ENCODE peak calls at places on chromosomes 7 and 10, in nine cellular contexts. U is NCI-H1436; W is H9; Z is CD4-positive, CD25-positive, alpha-beta regulatory T cell; P is esophagus muscularis mucosa; A is GM23338; M is naive thymus-derived CD4-positive, alpha-beta T cell; J is stimulated activated CD4-positive, alpha-beta T cell treated with anti-CD3 and anti-CD28 coated beads, Interleukin-15, amount 100 ng/mL, for 24 hours; X is cardiac muscle cell. I is an unnamed sample.

GRCh38 chr10:130246113-130246512 is 109.9 kb downstream of the GLRX3 start:
- DNase-seq in W (no peak), U (no peak), M (no peak), J (no peak), P (no peak), X (no peak), Z (no peak), A (no peak), I (no peak)

GRCh38 chr10:86413046-86413728 is 46.6 kb upstream of the GRID1 start:
- DNase-seq in A (no peak), X (no peak), W (no peak), J (peak), Z (peak), P (no peak), U (no peak), M (no peak), I (peak)

GRCh38 chr7:35839860-35840854 is 39.3 kb downstream of the SEPTIN7 start:
- DNase-seq in J (no peak), U (no peak), W (no peak), M (no peak), X (no peak), A (no peak), Z (no peak), P (no peak), I (no peak)

GRCh38 chr7:130481898-130482297 is 10.0 kb upstream of the MEST start:
- DNase-seq in U (no peak), W (no peak), Z (no peak), M (no peak), A (no peak), X (no peak), P (no peak), J (no peak), I (no peak)

GRCh38 chr10:14879055-14879800 is 562 bp downstream of the SUV39H2 start:
- DNase-seq in X (no peak), Z (peak), M (peak), U (no peak), J (peak), W (no peak), A (peak), P (no peak), I (peak)

GRCh38 chr10:127853868-127854768 is 38.6 kb downstream of the CLRN3 start:
- DNase-seq in Z (peak), W (peak), U (peak), M (peak), J (peak), X (peak), A (peak), P (no peak), I (peak)

GRCh38 chr10:122798704-122799231 is 46.9 kb downstream of the CUZD1 start:
- DNase-seq in J (no peak), A (no peak), Z (no peak), W (no peak), U (no peak), X (no peak), P (no peak), M (no peak), I (no peak)

GRCh38 chr10:366186-366585 is 230.9 kb downstream of the ZMYND11 start:
- DNase-seq in U (no peak), Z (no peak), A (no peak), M (no peak), W (no peak), P (no peak), X (no peak), J (no peak), I (no peak)

GRCh38 chr10:101217450-101218281 is 11.6 kb downstream of the LBX1 start:
- DNase-seq in A (peak), W (peak), P (no peak), U (peak), J (peak), M (no peak), X (peak), Z (no peak), I (no peak)

GRCh38 chr10:80253266-80253962 is 36.0 kb downstream of the MAT1A start:
- DNase-seq in P (no peak), U (no peak), Z (peak), W (no peak), J (no peak), M (no peak), A (no peak), X (no peak), I (peak)

GRCh38 chr7:106175507-106175906 is 63.4 kb upstream of the SYPL1 start:
- DNase-seq in A (no peak), X (no peak), J (no peak), W (no peak), Z (no peak), P (no peak), U (no peak), M (no peak), I (no peak)

GRCh38 chr10:30233186-30233958 is 115.7 kb downstream of the MTPAP start:
- DNase-seq in A (no peak), X (no peak), J (no peak), P (no peak), W (no peak), U (no peak), Z (no peak), M (no peak), I (no peak)

GRCh38 chr7:28708458-28708951 is 249.6 kb downstream of the TRIL start:
- DNase-seq in Z (no peak), P (no peak), A (peak), U (peak), M (no peak), J (no peak), X (peak), W (no peak), I (no peak)

GRCh38 chr10:122190553-122190952 is 80.5 kb upstream of the BTBD16 start:
- DNase-seq in Z (no peak), A (no peak), U (no peak), X (no peak), M (no peak), P (no peak), W (no peak), J (no peak), I (no peak)

GRCh38 chr10:132132391-132132841 is 54.3 kb upstream of the DPYSL4 start:
- DNase-seq in A (no peak), J (no peak), W (no peak), X (no peak), U (peak), M (no peak), Z (no peak), P (no peak), I (no peak)